ENCODE peak calls at places on chromosomes 1 and 21, in four cellular contexts. One of them, this sample, is unnamed.

GRCh38 chr21:37257526-37257966 is 9.6 kb downstream of the VPS26C start:
- DNase-seq in HTR-8/SVneo: no peak
- DNase-seq in NB4: peak
- DNase-seq in activated T-cell treated with anti-CD3 and anti-CD28 coated beads for 1 hour: no peak
- DNase-seq in this sample: peak

GRCh38 chr1:147223740-147224615 is 1.2 kb downstream of the FMO5 start:
- DNase-seq in HTR-8/SVneo: no peak
- DNase-seq in NB4: no peak
- DNase-seq in activated T-cell treated with anti-CD3 and anti-CD28 coated beads for 1 hour: no peak
- DNase-seq in this sample: no peak

GRCh38 chr1:63022319-63022718 is 238.4 kb downstream of the ATG4C start:
- DNase-seq in HTR-8/SVneo: no peak
- DNase-seq in NB4: no peak
- DNase-seq in activated T-cell treated with anti-CD3 and anti-CD28 coated beads for 1 hour: no peak
- DNase-seq in this sample: no peak

GRCh38 chr1:219506337-219506944 is 106.5 kb downstream of the ZC3H11B start:
- DNase-seq in HTR-8/SVneo: no peak
- DNase-seq in NB4: no peak
- DNase-seq in activated T-cell treated with anti-CD3 and anti-CD28 coated beads for 1 hour: no peak
- DNase-seq in this sample: no peak

GRCh38 chr1:213659580-213660547 is 327.9 kb upstream of the PROX1 start:
- DNase-seq in HTR-8/SVneo: no peak
- DNase-seq in NB4: no peak
- DNase-seq in activated T-cell treated with anti-CD3 and anti-CD28 coated beads for 1 hour: no peak
- DNase-seq in this sample: no peak

GRCh38 chr1:234977891-234978396 is 150.7 kb downstream of the TOMM20 start:
- DNase-seq in HTR-8/SVneo: no peak
- DNase-seq in NB4: no peak
- DNase-seq in activated T-cell treated with anti-CD3 and anti-CD28 coated beads for 1 hour: no peak
- DNase-seq in this sample: no peak

GRCh38 chr1:15751739-15752138 is 6.9 kb upstream of the FBLIM1 start:
- DNase-seq in HTR-8/SVneo: no peak
- DNase-seq in NB4: no peak
- DNase-seq in activated T-cell treated with anti-CD3 and anti-CD28 coated beads for 1 hour: no peak
- DNase-seq in this sample: no peak

GRCh38 chr1:248404024-248404423 is 1.2 kb downstream of the OR2T1 start:
- DNase-seq in HTR-8/SVneo: peak
- DNase-seq in NB4: peak
- DNase-seq in activated T-cell treated with anti-CD3 and anti-CD28 coated beads for 1 hour: no peak
- DNase-seq in this sample: no peak

This sample was measured in naive thymus-derived CD8-positive, alpha-beta T cell.